ENCODE peak calls at places on chromosomes 12 and 14, in four cellular contexts. D is AG04450, W is left cardiac atrium, C is smooth muscle cell of the brain vasculature. Z is an unnamed sample.

GRCh38 chr12:81077329-81077685 is 572 bp upstream of the ACSS3 start:
- DNase-seq in W (peak; percentile 41), C (no peak), D (no peak), Z (no peak)

GRCh38 chr14:23153891-23154796 is 29.3 kb downstream of the SLC7A8 start:
- DNase-seq in D (no peak), C (no peak), W (peak; percentile 95), Z (peak; percentile 19)

GRCh38 chr14:61438860-61439765 is 117.7 kb downstream of the PRKCH start:
- DNase-seq in C (peak; percentile 74), D (no peak), W (peak; percentile 70), Z (peak; percentile 64)

GRCh38 chr12:6526766-6527525 is 7.4 kb upstream of the GAPDH start:
- DNase-seq in W (no peak), D (no peak), C (no peak), Z (no peak)

GRCh38 chr14:89417111-89417468 is at the start of gene FOXN3:
- DNase-seq in W (peak; percentile 92), D (peak; percentile 68), C (peak; percentile 77), Z (peak; percentile 73)

GRCh38 chr12:86148071-86148470 is 108.1 kb downstream of the MGAT4C start:
- DNase-seq in C (no peak), W (no peak), D (no peak), Z (no peak)

GRCh38 chr12:112937741-112938719 is at the start of gene OAS3:
- DNase-seq in C (peak; percentile 49), W (peak; percentile 93), D (peak; percentile 46), Z (no peak)

GRCh38 chr12:94954029-94954685 is 49.3 kb downstream of the NDUFA12 start:
- DNase-seq in D (no peak), W (no peak), C (no peak), Z (no peak)

GRCh38 chr14:20578325-20578724 is 9.5 kb downstream of the RNASE11 start:
- DNase-seq in C (no peak), W (no peak), D (no peak), Z (no peak)

GRCh38 chr12:89451876-89452275 is 72.7 kb downstream of the GALNT4 start:
- DNase-seq in W (peak; percentile 42), C (no peak), D (peak; percentile 60), Z (no peak)

GRCh38 chr14:75831455-75831854 is 150.3 kb downstream of the TGFB3 start:
- DNase-seq in C (peak; percentile 75), D (no peak), W (peak; percentile 71), Z (no peak)

GRCh38 chr12:82942521-82942920 is 255.8 kb downstream of the TMTC2 start:
- DNase-seq in D (no peak), C (no peak), W (no peak), Z (no peak)

GRCh38 chr12:55742719-55743130 is at the start of gene GDF11:
- DNase-seq in W (peak; percentile 85), C (no peak), D (no peak), Z (no peak)

GRCh38 chr12:68521321-68521839 is 89.3 kb upstream of the RAP1B start:
- DNase-seq in C (peak; percentile 65), D (peak; percentile 24), W (no peak), Z (peak; percentile 41)

GRCh38 chr12:51938744-51939143 is 12.8 kb upstream of the ACVR1B start:
- DNase-seq in D (no peak), C (no peak), W (no peak), Z (no peak)

GRCh38 chr12:117044790-117045174 is 54.4 kb downstream of the TESC start:
- DNase-seq in W (no peak), C (no peak), D (no peak), Z (no peak)

GRCh38 chr14:75849496-75849895 is 132.3 kb downstream of the TGFB3 start:
- DNase-seq in W (no peak), C (no peak), D (no peak), Z (no peak)

GRCh38 chr12:56803750-56804149 is 40.6 kb downstream of the HSD17B6 start:
- DNase-seq in D (no peak), W (no peak), C (no peak), Z (no peak)

GRCh38 chr12:64390275-64390851 is at the start of gene C12orf56:
- DNase-seq in D (no peak), C (no peak), W (peak; percentile 29), Z (no peak)

GRCh38 chr12:53489242-53489915 is 9.9 kb downstream of the MAP3K12 start:
- DNase-seq in D (no peak), C (no peak), W (no peak), Z (no peak)

GRCh38 chr12:124814741-124815613 is 48.7 kb downstream of the SCARB1 start:
- DNase-seq in C (no peak), W (no peak), D (no peak), Z (no peak)